ENCODE peak calls at places on chromosomes 13 and 19, in four cellular contexts. S is midbrain, M is colonic mucosa, X is GM04503. W is an unnamed sample.

GRCh38 chr13:111431241-111431640 is 110.8 kb downstream of the TEX29 start:
- DNase-seq in S (no peak), M (no peak), X (no peak), W (no peak)

GRCh38 chr19:2260341-2260751 is 4.1 kb upstream of the JSRP1 start:
- DNase-seq in S (no peak), M (peak), X (no peak), W (no peak)

GRCh38 chr19:28009696-28010095 is 1203.3 kb downstream of the UQCRFS1 start:
- DNase-seq in S (no peak), M (no peak), X (no peak), W (no peak)

GRCh38 chr19:47518139-47518538 is 3.3 kb upstream of the NAPA start:
- DNase-seq in S (no peak), M (no peak), X (no peak), W (peak)

GRCh38 chr19:44570984-44571684 is 41.7 kb upstream of the CEACAM20 start:
- DNase-seq in S (peak), M (peak), X (peak), W (peak)

GRCh38 chr13:110340812-110341444 is 33.8 kb downstream of the COL4A2 start:
- DNase-seq in S (no peak), M (peak), X (no peak), W (no peak)

GRCh38 chr19:18440421-18440877 is 2.5 kb upstream of the ISYNA1 start:
- DNase-seq in S (no peak), M (no peak), X (no peak), W (no peak)

GRCh38 chr13:98592353-98592740 is 15.4 kb upstream of the STK24 start:
- DNase-seq in S (no peak), M (no peak), X (no peak), W (no peak)

GRCh38 chr19:4987286-4987685 is 18.4 kb downstream of the KDM4B start:
- DNase-seq in S (no peak), M (no peak), X (no peak), W (no peak)

GRCh38 chr13:82597737-82598136 is 1284.5 kb downstream of the SLITRK1 start:
- DNase-seq in S (no peak), M (no peak), X (no peak), W (no peak)

GRCh38 chr13:26471807-26472206 is 85.7 kb upstream of the WASF3 start:
- DNase-seq in S (no peak), M (no peak), X (no peak), W (no peak)

GRCh38 chr13:113996912-113997745 is 23.3 kb upstream of the C13orf46 start:
- DNase-seq in S (no peak), M (no peak), X (no peak), W (no peak)

W was measured in memory B cell.